ENCODE peak calls at places on chromosome 22, in four cellular contexts. Z, G, Q and K are unnamed samples.

GRCh38 chr22:37032535-37033460 is 13.3 kb downstream of the MPST start:
- DNase-seq in Q (no peak), Z (peak; percentile 100), G (no peak), K (no peak)

GRCh38 chr22:44218071-44218470 is 37.3 kb downstream of the PARVG start:
- DNase-seq in Z (no peak), Q (no peak), G (no peak), K (no peak)

GRCh38 chr22:44108806-44109385 is 71.8 kb upstream of the PARVG start:
- DNase-seq in Z (no peak), Q (no peak), G (no peak), K (no peak)

GRCh38 chr22:46866591-46866990 is 104.1 kb downstream of the TBC1D22A start:
- DNase-seq in Q (no peak), Z (no peak), G (peak; percentile 38), K (no peak)

GRCh38 chr22:43511276-43511910 is 99.6 kb downstream of the MPPED1 start:
- DNase-seq in Q (no peak), G (no peak), Z (no peak), K (no peak)

GRCh38 chr22:44616461-44616860 is 85.5 kb upstream of the PRR5 start:
- DNase-seq in G (no peak), Z (no peak), Q (no peak), K (no peak)

GRCh38 chr22:47333625-47334024 is 571.2 kb downstream of the TBC1D22A start:
- DNase-seq in Z (peak; percentile 9), G (no peak), Q (no peak), K (no peak)

GRCh38 chr22:24435861-24436351 is 8.5 kb downstream of the ADORA2A start:
- DNase-seq in Z (no peak), G (no peak), Q (no peak), K (no peak)

GRCh38 chr22:49157529-49158339 is 669.9 kb downstream of the BRD1 start:
- DNase-seq in Z (no peak), G (no peak), Q (no peak), K (no peak)

GRCh38 chr22:48396785-48397530 is 1430.7 kb downstream of the BRD1 start:
- DNase-seq in Z (peak; percentile 58), Q (no peak), G (no peak), K (no peak)

GRCh38 chr22:48538291-48538820 is 1289.3 kb downstream of the BRD1 start:
- DNase-seq in Q (no peak), G (no peak), Z (no peak), K (no peak)

GRCh38 chr22:42577623-42578240 is 24.0 kb downstream of the SERHL2 start:
- DNase-seq in G (no peak), Q (no peak), Z (no peak), K (no peak)

GRCh38 chr22:46803031-46803880 is 40.8 kb downstream of the TBC1D22A start:
- DNase-seq in Q (no peak), Z (peak; percentile 47), G (peak; percentile 51), K (peak; percentile 80)

GRCh38 chr22:23509571-23510302 is 70.4 kb downstream of the IGLL1 start:
- DNase-seq in Z (no peak), Q (no peak), G (no peak), K (no peak)

GRCh38 chr22:24066260-24066659 is 55.2 kb downstream of the CABIN1 start:
- DNase-seq in G (no peak), Z (no peak), Q (no peak), K (no peak)

GRCh38 chr22:46653596-46653995 is 33.4 kb downstream of the GRAMD4 start:
- DNase-seq in Q (peak; percentile 31), G (no peak), Z (no peak), K (no peak)

GRCh38 chr22:35299217-35299716 is 427 bp upstream of the TOM1 start:
- DNase-seq in Q (no peak), Z (no peak), G (no peak), K (no peak)

GRCh38 chr22:30825711-30826505 is 131.2 kb downstream of the OSBP2 start:
- DNase-seq in G (no peak), Q (no peak), Z (no peak), K (no peak)

GRCh38 chr22:49331878-49332277 is 495.8 kb downstream of the BRD1 start:
- DNase-seq in Z (no peak), G (no peak), Q (no peak), K (no peak)

GRCh38 chr22:23080542-23081290 is 10.4 kb downstream of the GNAZ start:
- DNase-seq in Z (no peak), Q (no peak), G (no peak), K (peak; percentile 58)

GRCh38 chr22:29625090-29625825 is 21.8 kb downstream of the NF2 start:
- DNase-seq in G (no peak), Z (peak; percentile 62), Q (no peak), K (peak; percentile 42)

GRCh38 chr22:24894220-24894975 is 52.1 kb downstream of the LHFPL7 start:
- DNase-seq in Z (peak; percentile 96), Q (no peak), G (no peak), K (no peak)

GRCh38 chr22:48061726-48062125 is 1299.3 kb downstream of the TBC1D22A start:
- DNase-seq in Z (no peak), G (no peak), Q (no peak), K (no peak)

GRCh38 chr22:39283312-39284141 is 35.9 kb downstream of the RPL3 start:
- DNase-seq in Z (peak; percentile 86), Q (no peak), G (no peak), K (peak; percentile 92)

GRCh38 chr22:33605201-33605600 is 315.1 kb downstream of the LARGE1 start:
- DNase-seq in Z (no peak), Q (no peak), G (no peak), K (no peak)

GRCh38 chr22:29394931-29395581 is 6.7 kb upstream of the AP1B1 start:
- DNase-seq in Z (peak; percentile 70), Q (no peak), G (peak; percentile 36), K (peak; percentile 47)

GRCh38 chr22:48276933-48277867 is 1514.8 kb downstream of the TBC1D22A start:
- DNase-seq in G (no peak), Q (no peak), Z (no peak), K (no peak)

GRCh38 chr22:34414467-34415440 is 494.5 kb upstream of the LARGE1 start:
- DNase-seq in Z (peak; percentile 84), Q (peak; percentile 39), G (peak; percentile 68), K (peak; percentile 13)

GRCh38 chr22:23240639-23241389 is 60.5 kb downstream of the BCR start:
- DNase-seq in Q (no peak), Z (no peak), G (no peak), K (peak; percentile 89)

GRCh38 chr22:44814266-44815098 is 62.1 kb downstream of the ARHGAP8 start:
- DNase-seq in Z (no peak), G (no peak), Q (no peak), K (no peak)

GRCh38 chr22:24985824-24986214 is 33.3 kb downstream of the KIAA1671 start:
- DNase-seq in Z (peak; percentile 46), G (no peak), Q (no peak), K (no peak)

GRCh38 chr22:46007003-46007847 is 30.3 kb upstream of the WNT7B start:
- DNase-seq in G (no peak), Z (no peak), Q (no peak), K (no peak)

GRCh38 chr22:35749808-35750207 is 32.1 kb downstream of the APOL5 start:
- DNase-seq in Q (peak; percentile 79), Z (no peak), G (no peak), K (no peak)

GRCh38 chr22:21942939-21943338 is 9.7 kb downstream of the PPM1F start:
- DNase-seq in G (no peak), Z (no peak), Q (no peak), K (no peak)

GRCh38 chr22:21940521-21940920 is 12.1 kb downstream of the PPM1F start:
- DNase-seq in Z (no peak), G (no peak), Q (no peak), K (no peak)

GRCh38 chr22:21943571-21944448 is 8.8 kb downstream of the PPM1F start:
- DNase-seq in Z (no peak), Q (no peak), G (no peak), K (no peak)

GRCh38 chr22:21941921-21942320 is 10.7 kb downstream of the PPM1F start:
- DNase-seq in G (no peak), Q (no peak), Z (no peak), K (no peak)

DNA sequence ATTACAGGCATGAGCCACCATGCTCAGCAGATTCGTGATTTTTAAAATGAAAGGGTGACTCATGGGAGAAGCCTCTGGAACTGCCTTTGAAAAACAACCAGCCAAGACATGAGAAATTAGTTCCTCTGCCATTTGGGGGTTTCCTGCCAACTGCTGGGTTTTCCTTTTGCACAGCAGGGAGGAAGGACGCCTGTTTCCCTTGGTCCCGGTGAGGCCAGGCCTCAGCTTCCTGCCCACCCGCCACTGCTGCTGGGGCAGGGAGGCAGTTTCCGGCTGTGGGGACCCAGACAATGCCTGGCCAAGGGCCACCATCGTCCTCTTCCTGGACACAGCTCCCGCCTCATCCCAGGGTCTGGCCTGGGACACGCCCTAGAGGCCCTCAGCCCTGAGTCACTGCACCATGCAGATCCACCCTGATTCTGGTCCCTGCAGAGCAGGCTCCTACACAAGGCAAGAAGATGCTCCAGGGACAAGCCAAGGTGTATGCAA is 10.2 kb downstream of the PPM1F start:
- DNase-seq in Q (no peak), G (no peak), Z (no peak), K (no peak)
- TF ChIP-seq HDAC6 in Q (no peak), G (no peak), Z (no peak), K (no peak)

DNA sequence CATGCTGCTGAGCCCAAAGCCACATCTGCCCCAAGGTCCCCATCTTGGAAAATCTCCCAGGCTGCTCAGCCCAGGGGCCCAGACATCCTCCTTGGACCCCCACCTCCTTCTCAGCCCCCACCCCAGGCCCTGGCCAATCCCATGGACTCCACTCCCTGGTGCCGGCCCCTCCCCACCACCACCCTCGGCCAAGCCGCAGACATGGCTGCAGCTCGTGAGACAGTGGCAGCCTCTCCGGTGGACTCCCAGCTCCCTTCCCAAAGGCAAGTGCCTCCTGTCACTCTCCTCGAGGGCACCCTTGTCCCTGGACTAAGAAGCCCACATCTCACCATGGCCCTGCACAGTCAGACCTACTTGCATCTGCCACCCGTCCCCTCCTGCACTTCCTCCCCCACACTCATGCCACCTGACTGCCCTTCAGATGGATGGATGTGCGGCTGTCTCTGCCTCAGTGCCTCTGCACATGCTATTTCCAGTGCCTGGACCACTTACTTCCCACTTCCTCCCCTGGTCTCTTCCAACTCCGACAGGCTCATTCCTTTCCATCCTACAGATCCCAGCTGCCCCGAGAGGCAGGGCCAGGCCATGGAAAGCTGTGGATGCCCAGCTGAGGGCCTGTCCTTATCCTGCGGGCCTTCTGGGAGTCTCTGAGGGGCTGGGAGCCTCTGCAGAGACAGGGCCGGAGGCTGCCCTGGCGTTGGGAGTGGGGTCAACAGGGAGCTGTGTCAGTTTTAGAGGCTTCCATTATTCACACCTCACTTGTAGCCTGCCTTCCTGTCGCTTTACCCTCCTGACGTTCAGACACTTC is 25.5 kb upstream of the RFPL3 start:
- DNase-seq in Z (no peak), Q (no peak), G (no peak), K (no peak)
- TF ChIP-seq HDAC6 in Z (no peak), Q (no peak), G (no peak), K (no peak)

GRCh38 chr22:18076060-18076497 is 1.7 kb upstream of the PEX26 start:
- DNase-seq in G (no peak), Z (peak; percentile 86), Q (no peak), K (peak; percentile 74)
- TF ChIP-seq HDAC6 in G (no peak), Z (no peak), Q (no peak), K (no peak)

GRCh38 chr22:28143961-28144745 is 225.1 kb upstream of the PITPNB start:
- DNase-seq in Q (no peak), G (no peak), Z (no peak), K (no peak)

GRCh38 chr22:28141614-28142013 is 222.6 kb upstream of the PITPNB start:
- DNase-seq in G (no peak), Q (no peak), Z (no peak), K (no peak)

GRCh38 chr22:28139993-28140392 is 220.9 kb upstream of the PITPNB start:
- DNase-seq in G (no peak), Z (no peak), Q (no peak), K (no peak)

GRCh38 chr22:28143206-28143605 is 224.2 kb upstream of the PITPNB start:
- DNase-seq in G (no peak), Z (no peak), Q (no peak), K (no peak)

GRCh38 chr22:28142361-28142801 is 223.3 kb upstream of the PITPNB start:
- DNase-seq in Z (peak; percentile 5), G (no peak), Q (no peak), K (no peak)
- TF ChIP-seq HDAC6 in Z (no peak), G (no peak), Q (no peak), K (no peak)